ENCODE peak calls at places on chromosomes 7 and 10, in seven cellular contexts. K, E, T, B, J, X and F are unnamed samples.

GRCh38 chr10:22453948-22454347 is 108.7 kb downstream of the SPAG6 start:
- DNase-seq in K (no peak), E (no peak), T (no peak), B (peak), J (no peak), X (no peak), F (no peak)

GRCh38 chr7:135334830-135335543 is 101.3 kb downstream of the STRA8 start:
- DNase-seq in K (no peak), E (no peak), T (no peak), B (no peak), J (no peak), X (no peak), F (peak)

GRCh38 chr10:26550774-26551526 is 112.8 kb downstream of the APBB1IP start:
- DNase-seq in K (no peak), E (no peak), T (no peak), B (no peak), J (no peak), X (no peak), F (no peak)

GRCh38 chr10:33134011-33134751 is 176.2 kb upstream of the ITGB1 start:
- DNase-seq in K (peak), E (no peak), T (no peak), B (no peak), J (peak), X (no peak), F (peak)

GRCh38 chr10:27983144-27983543 is 15.7 kb downstream of the ODAD2 start:
- DNase-seq in K (no peak), E (no peak), T (no peak), B (no peak), J (no peak), X (no peak), F (no peak)

GRCh38 chr7:82528577-82529305 is 85.2 kb upstream of the CACNA2D1 start:
- DNase-seq in K (no peak), E (no peak), T (peak), B (no peak), J (no peak), X (no peak), F (no peak)

GRCh38 chr7:149707448-149707886 is 65.9 kb downstream of the ZNF467 start:
- DNase-seq in K (no peak), E (no peak), T (no peak), B (peak), J (no peak), X (no peak), F (no peak)

GRCh38 chr10:19918800-19919199 is 102.6 kb downstream of the PLXDC2 start:
- DNase-seq in K (no peak), E (no peak), T (no peak), B (no peak), J (no peak), X (no peak), F (no peak)

GRCh38 chr10:104128214-104128613 is 6.2 kb downstream of the SFR1 start:
- DNase-seq in K (no peak), E (no peak), T (no peak), B (no peak), J (no peak), X (no peak), F (no peak)

GRCh38 chr7:150791746-150792452 is 8.3 kb downstream of the TMEM176B start:
- DNase-seq in K (no peak), E (no peak), T (no peak), B (no peak), J (no peak), X (no peak), F (no peak)

GRCh38 chr7:144098776-144099175 is 10.6 kb upstream of the OR2A2 start:
- DNase-seq in K (no peak), E (no peak), T (no peak), B (no peak), J (no peak), X (no peak), F (no peak)

GRCh38 chr10:3131098-3131497 is 41.5 kb downstream of the PITRM1 start:
- DNase-seq in K (no peak), E (no peak), T (no peak), B (no peak), J (peak), X (no peak), F (no peak)

GRCh38 chr10:20890491-20891337 is 6.4 kb downstream of the NEBL start:
- DNase-seq in K (no peak), E (no peak), T (no peak), B (no peak), J (peak), X (no peak), F (peak)

GRCh38 chr7:44213206-44213871 is 12.6 kb downstream of the YKT6 start:
- DNase-seq in K (no peak), E (no peak), T (no peak), B (no peak), J (no peak), X (no peak), F (no peak)

GRCh38 chr7:46257766-46258448 is 336.8 kb upstream of the IGFBP3 start:
- DNase-seq in K (peak), E (no peak), T (peak), B (no peak), J (peak), X (no peak), F (peak)

GRCh38 chr10:17785276-17785935 is 23.7 kb upstream of the MRC1 start:
- DNase-seq in K (no peak), E (no peak), T (no peak), B (no peak), J (no peak), X (no peak), F (no peak)

GRCh38 chr7:146503844-146504243 is 387.2 kb downstream of the CNTNAP2 start:
- DNase-seq in K (no peak), E (no peak), T (no peak), B (no peak), J (no peak), X (no peak), F (no peak)

GRCh38 chr7:107390921-107391320 is 78.9 kb upstream of the GPR22 start:
- DNase-seq in K (no peak), E (no peak), T (no peak), B (no peak), J (no peak), X (no peak), F (no peak)

GRCh38 chr10:98090822-98091221 is 43.6 kb upstream of the R3HCC1L start:
- DNase-seq in K (no peak), E (no peak), T (no peak), B (no peak), J (no peak), X (no peak), F (no peak)

GRCh38 chr7:130441408-130441854 is 615 bp upstream of the CEP41 start:
- DNase-seq in K (peak), E (peak), T (no peak), B (peak), J (no peak), X (no peak), F (peak)